ENCODE peak calls at places on chromosome 21, in ten cellular contexts. Q is IMR-90; J is fibroblast of lung; E is fibroblast of the aortic adventitia; H is tibial artery; C is BJ; U is mesenchymal stem cell; D is right cardiac atrium; I is skeletal muscle cell; N is CD8-positive, alpha-beta memory T cell. M is an unnamed sample.

GRCh38 chr21:14620152-14620551 is 74.0 kb upstream of the SAMSN1 start:
- DNase-seq in D (no peak), U (no peak), N (no peak), J (no peak), E (no peak), Q (no peak), I (no peak), H (no peak), C (no peak), M (peak)

GRCh38 chr21:36615274-36615964 is 83.5 kb upstream of the SIM2 start:
- DNase-seq in E (no peak), C (no peak), H (no peak), I (no peak), U (no peak), J (no peak), Q (no peak), N (no peak), D (no peak), M (no peak)

GRCh38 chr21:33259428-33259827 is 6.7 kb upstream of the IL10RB start:
- DNase-seq in J (peak), C (no peak), D (no peak), H (no peak), U (peak), N (no peak), E (no peak), Q (peak), I (no peak), M (peak)

GRCh38 chr21:36350282-36350910 is 30.4 kb downstream of the MORC3 start:
- DNase-seq in C (peak), H (no peak), N (no peak), U (peak), Q (peak), E (peak), D (no peak), I (no peak), J (peak), M (no peak)

GRCh38 chr21:25573409-25574206 is 33.7 kb downstream of the MRPL39 start:
- DNase-seq in U (peak), C (peak), D (no peak), Q (peak), J (peak), N (peak), I (peak), E (peak), H (no peak), M (peak)

GRCh38 chr21:16280731-16281130 is 550.9 kb downstream of the USP25 start:
- DNase-seq in H (no peak), I (no peak), C (no peak), J (peak), N (no peak), D (no peak), Q (no peak), U (peak), E (no peak), M (no peak)

GRCh38 chr21:31801551-31802234 is 69.8 kb upstream of the SCAF4 start:
- DNase-seq in U (no peak), H (no peak), N (no peak), E (no peak), Q (no peak), C (no peak), J (no peak), D (no peak), I (no peak), M (no peak)

GRCh38 chr21:32560896-32561295 is 24.4 kb downstream of the TCP10L start:
- DNase-seq in Q (no peak), J (no peak), C (no peak), I (no peak), H (no peak), D (no peak), N (no peak), U (no peak), E (no peak), M (no peak)

GRCh38 chr21:38355992-38356781 is 99.4 kb downstream of the KCNJ15 start:
- DNase-seq in Q (peak), I (no peak), N (no peak), J (peak), D (peak), C (no peak), E (peak), U (peak), H (peak), M (peak)

GRCh38 chr21:39840373-39841097 is 26.7 kb upstream of the PCP4 start:
- DNase-seq in N (no peak), E (no peak), H (no peak), I (no peak), U (no peak), C (no peak), J (no peak), D (peak), Q (no peak), M (no peak)

GRCh38 chr21:14880922-14881321 is 183.9 kb downstream of the NRIP1 start:
- DNase-seq in I (peak), U (peak), H (no peak), E (peak), Q (peak), J (peak), N (no peak), C (no peak), D (no peak), M (no peak)

GRCh38 chr21:25461730-25462129 is 145.6 kb downstream of the MRPL39 start:
- DNase-seq in D (no peak), C (no peak), J (no peak), N (no peak), H (no peak), E (peak), I (no peak), Q (peak), U (no peak), M (no peak)

GRCh38 chr21:38039841-38040240 is 123.6 kb upstream of the KCNJ6 start:
- DNase-seq in C (no peak), J (no peak), U (no peak), D (no peak), I (no peak), N (no peak), H (no peak), E (no peak), Q (no peak), M (no peak)

GRCh38 chr21:38477241-38477640 is 21.0 kb downstream of the ERG start:
- DNase-seq in H (no peak), U (peak), C (no peak), E (no peak), D (no peak), J (no peak), I (no peak), Q (no peak), N (no peak), M (peak)

GRCh38 chr21:25313891-25314646 is 293.2 kb downstream of the MRPL39 start:
- DNase-seq in Q (peak), E (peak), U (no peak), J (peak), C (no peak), N (no peak), H (no peak), I (no peak), D (no peak), M (peak)

GRCh38 chr21:14452031-14452778 is 69.3 kb upstream of the HSPA13 start:
- DNase-seq in N (no peak), D (no peak), J (no peak), E (peak), C (no peak), Q (no peak), H (no peak), I (no peak), U (peak), M (no peak)

GRCh38 chr21:26850116-26850643 is 5.0 kb upstream of the ADAMTS1 start:
- DNase-seq in D (no peak), I (no peak), J (peak), C (no peak), N (no peak), U (peak), Q (peak), H (no peak), E (peak), M (peak)

GRCh38 chr21:40765771-40766170 is 81.2 kb downstream of the DSCAM start:
- DNase-seq in C (no peak), N (no peak), E (no peak), U (no peak), I (no peak), Q (no peak), D (no peak), H (no peak), J (no peak), M (no peak)

GRCh38 chr21:46345861-46346260 is 21.9 kb downstream of the PCNT start:
- DNase-seq in C (no peak), D (no peak), U (no peak), Q (no peak), E (no peak), J (no peak), I (no peak), N (no peak), H (no peak), M (no peak)

GRCh38 chr21:24367936-24368335 is 1239.3 kb downstream of the MRPL39 start:
- DNase-seq in C (no peak), J (no peak), U (no peak), E (no peak), N (no peak), H (no peak), D (no peak), Q (peak), I (no peak), M (no peak)

GRCh38 chr21:28906236-28906635 is 86.4 kb downstream of the LTN1 start:
- DNase-seq in Q (no peak), H (no peak), D (no peak), N (no peak), I (no peak), J (no peak), U (no peak), E (no peak), C (no peak), M (no peak)

GRCh38 chr21:43880111-43880985 is 15.3 kb downstream of the AGPAT3 start:
- DNase-seq in U (peak), E (peak), J (no peak), C (no peak), N (no peak), Q (peak), H (peak), D (no peak), I (no peak), M (peak)

GRCh38 chr21:40074198-40074597 is 207.0 kb downstream of the PCP4 start:
- DNase-seq in Q (no peak), I (no peak), J (no peak), D (no peak), E (no peak), N (no peak), U (no peak), H (no peak), C (no peak), M (no peak)

GRCh38 chr21:31184462-31184861 is 146.2 kb upstream of the KRTAP19-8 start:
- DNase-seq in C (no peak), U (no peak), Q (no peak), J (no peak), H (no peak), N (peak), E (no peak), D (no peak), I (no peak), M (peak)

GRCh38 chr21:33299181-33299752 is 25.5 kb upstream of the IFNAR1 start:
- DNase-seq in C (no peak), H (no peak), E (no peak), U (no peak), D (no peak), I (no peak), Q (no peak), N (no peak), J (no peak), M (peak)

GRCh38 chr21:42117229-42118048 is 46.3 kb downstream of the UMODL1 start:
- DNase-seq in N (peak), E (peak), H (peak), I (no peak), C (no peak), U (peak), D (peak), J (peak), Q (peak), M (peak)
- H3K4me3 ChIP-seq in N (no peak), E (peak), H (no peak), I (no peak), C (no peak), U (no peak), D (no peak), J (peak), Q (no peak), M (no peak)

GRCh38 chr21:35226960-35227741 is 178.0 kb upstream of the RUNX1 start:
- DNase-seq in J (no peak), C (no peak), Q (no peak), H (no peak), D (no peak), E (no peak), U (no peak), N (peak), I (no peak), M (peak)
- H3K4me3 ChIP-seq in J (no peak), C (no peak), Q (no peak), H (no peak), D (no peak), E (no peak), U (no peak), N (peak), I (no peak), M (no peak)

GRCh38 chr21:45162809-45163208 is 88.4 kb downstream of the ADARB1 start:
- DNase-seq in N (no peak), U (no peak), C (no peak), J (no peak), Q (no peak), I (no peak), H (no peak), E (no peak), D (no peak), M (no peak)

GRCh38 chr21:45164124-45164511 is 89.7 kb downstream of the ADARB1 start:
- DNase-seq in N (no peak), C (no peak), D (no peak), E (no peak), Q (peak), H (no peak), I (peak), J (no peak), U (no peak), M (no peak)

GRCh38 chr21:45166931-45167330 is 92.6 kb downstream of the ADARB1 start:
- DNase-seq in E (no peak), U (no peak), I (no peak), J (no peak), H (no peak), D (no peak), N (no peak), Q (no peak), C (no peak), M (no peak)

GRCh38 chr21:45163413-45164123 is 89.2 kb downstream of the ADARB1 start:
- DNase-seq in J (no peak), N (no peak), H (no peak), D (no peak), Q (no peak), U (no peak), E (no peak), I (no peak), C (no peak), M (no peak)

GRCh38 chr21:45164838-45165237 is 90.5 kb downstream of the ADARB1 start:
- DNase-seq in J (no peak), H (no peak), Q (no peak), E (no peak), C (no peak), D (no peak), I (no peak), U (no peak), N (no peak), M (no peak)
- H3K4me3 ChIP-seq in J (no peak), H (no peak), Q (no peak), E (no peak), C (no peak), D (no peak), I (no peak), U (no peak), N (no peak), M (no peak)

GRCh38 chr21:21003701-21004100 is 5.5 kb downstream of the NCAM2 start:
- DNase-seq in U (peak), I (no peak), E (peak), C (no peak), J (peak), N (no peak), H (no peak), Q (peak), D (no peak), M (peak)
- H3K4me3 ChIP-seq in U (no peak), I (no peak), E (no peak), C (no peak), J (no peak), N (no peak), H (no peak), Q (no peak), D (no peak), M (no peak)

M was measured in NB4.